ENCODE peak calls at places on chromosomes 11 and 22, in ten cellular contexts. Z is H1, V is breast epithelium, E is stomach, Y is GM12878, H is GM23338, Q is endothelial cell of umbilical vein, C is HCT116, F is suprapubic skin, U is K562. A is an unnamed sample.

GRCh38 chr11:288328-289144 is at the start of gene PGGHG:
- DNase-seq in Q (no peak), H (no peak), V (no peak), Z (no peak), F (peak), C (no peak), U (no peak), E (peak), Y (no peak), A (no peak)

GRCh38 chr11:60143768-60144167 is 39.1 kb downstream of the MS4A6A start:
- DNase-seq in H (no peak), E (no peak), Q (no peak), C (no peak), Y (no peak), U (no peak), V (no peak), Z (no peak), F (no peak), A (no peak)

GRCh38 chr11:117453886-117454563 is 126.4 kb downstream of the CEP164 start:
- DNase-seq in Q (no peak), U (no peak), Y (no peak), C (no peak), E (no peak), F (no peak), V (no peak), H (no peak), Z (no peak), A (no peak)

GRCh38 chr11:862028-862703 is 19.5 kb downstream of the TSPAN4 start:
- DNase-seq in F (no peak), V (no peak), E (peak), H (peak), U (peak), Y (no peak), Q (no peak), C (no peak), Z (no peak), A (no peak)

GRCh38 chr22:36772451-36772850 is 3.5 kb downstream of the IFT27 start:
- DNase-seq in Z (no peak), E (no peak), Y (no peak), Q (no peak), F (peak), V (no peak), C (no peak), H (no peak), U (no peak), A (no peak)

GRCh38 chr11:1931326-1931725 is 11.8 kb downstream of the TNNT3 start:
- DNase-seq in C (no peak), U (no peak), Y (no peak), V (no peak), F (no peak), Q (no peak), H (no peak), Z (no peak), E (no peak), A (no peak)

GRCh38 chr11:75013051-75013450 is 24.3 kb downstream of the NEU3 start:
- DNase-seq in C (no peak), V (no peak), E (no peak), Q (no peak), Z (no peak), U (peak), F (no peak), H (no peak), Y (no peak), A (no peak)

GRCh38 chr11:116927163-116927772 is 89.8 kb upstream of the APOA1 start:
- DNase-seq in Q (peak), V (no peak), H (no peak), E (no peak), C (no peak), Y (no peak), U (peak), Z (no peak), F (no peak), A (no peak)

GRCh38 chr11:1126935-1127663 is 30.7 kb upstream of the MUC5AC start:
- DNase-seq in U (no peak), V (no peak), Y (no peak), F (no peak), Q (no peak), C (no peak), Z (no peak), E (peak), H (no peak), A (no peak)

GRCh38 chr11:81979444-81979843 is 754.2 kb downstream of the FAM181B start:
- DNase-seq in V (no peak), Z (no peak), Q (no peak), H (no peak), C (no peak), Y (no peak), F (no peak), U (no peak), E (no peak), A (no peak)

GRCh38 chr22:30488121-30488520 is 16.3 kb upstream of the SEC14L3 start:
- DNase-seq in C (no peak), F (no peak), Y (no peak), U (no peak), E (no peak), V (no peak), Q (no peak), Z (no peak), H (peak), A (no peak)

GRCh38 chr11:23143031-23143430 is 282.8 kb upstream of the CCDC179 start:
- DNase-seq in Q (no peak), U (no peak), H (no peak), V (no peak), E (no peak), C (no peak), Y (no peak), Z (no peak), F (no peak), A (no peak)

GRCh38 chr11:6746086-6746618 is 25.6 kb downstream of the OR2AG2 start:
- DNase-seq in C (no peak), Y (peak), Q (peak), Z (no peak), F (no peak), V (no peak), U (no peak), H (no peak), E (peak), A (no peak)

GRCh38 chr11:128610765-128611617 is 23.6 kb upstream of the ETS1 start:
- DNase-seq in E (no peak), Z (no peak), C (no peak), Y (peak), V (no peak), H (no peak), Q (peak), F (no peak), U (no peak), A (no peak)

GRCh38 chr11:68664906-68665305 is 19.4 kb upstream of the GAL start:
- DNase-seq in Q (no peak), Z (no peak), F (peak), Y (no peak), H (no peak), E (no peak), V (no peak), C (no peak), U (no peak), A (no peak)

GRCh38 chr22:23786261-23786710 is 480 bp upstream of the SMARCB1 start:
- DNase-seq in C (no peak), F (no peak), V (no peak), E (no peak), Q (no peak), U (no peak), H (no peak), Z (no peak), Y (no peak), A (no peak)

GRCh38 chr22:28074526-28074925 is 155.5 kb upstream of the PITPNB start:
- DNase-seq in Z (no peak), U (no peak), Y (no peak), C (no peak), V (no peak), Q (no peak), H (no peak), E (no peak), F (no peak), A (no peak)

GRCh38 chr22:25540128-25540790 is 24.2 kb upstream of the GRK3 start:
- DNase-seq in E (no peak), C (no peak), V (no peak), U (no peak), Y (no peak), Z (no peak), H (no peak), F (no peak), Q (no peak), A (no peak)

GRCh38 chr11:68950776-68951175 is 30.0 kb downstream of the MRGPRD start:
- DNase-seq in V (no peak), C (no peak), E (no peak), Q (no peak), F (no peak), H (peak), U (no peak), Z (no peak), Y (no peak), A (no peak)

GRCh38 chr11:12543596-12544415 is 130.4 kb upstream of the TEAD1 start:
- DNase-seq in Z (no peak), E (peak), C (no peak), F (no peak), V (no peak), Q (no peak), U (no peak), H (no peak), Y (no peak), A (no peak)

GRCh38 chr11:19429108-19429760 is 188.5 kb upstream of the E2F8 start:
- DNase-seq in Q (no peak), F (no peak), U (no peak), E (peak), H (no peak), Y (no peak), Z (no peak), V (no peak), C (no peak), A (no peak)

GRCh38 chr22:38267086-38267485 is 5.7 kb downstream of the TMEM184B start:
- DNase-seq in Y (no peak), H (no peak), Q (peak), E (no peak), F (no peak), C (no peak), Z (no peak), V (no peak), U (peak), A (no peak)

GRCh38 chr11:14107071-14107470 is 144.5 kb downstream of the SPON1 start:
- DNase-seq in V (no peak), Y (no peak), C (no peak), U (no peak), E (no peak), F (no peak), Q (no peak), H (no peak), Z (no peak), A (no peak)

GRCh38 chr11:32105871-32106312 is 15.0 kb downstream of the RCN1 start:
- DNase-seq in Z (no peak), E (no peak), U (no peak), Y (peak), H (no peak), Q (no peak), C (no peak), V (no peak), F (no peak), A (no peak)

GRCh38 chr22:30210235-30210831 is 36.2 kb downstream of the LIF start:
- DNase-seq in E (peak), C (peak), F (no peak), Q (no peak), Y (no peak), V (peak), Z (no peak), U (no peak), H (no peak), A (no peak)

GRCh38 chr22:25068701-25069100 is 116.2 kb downstream of the KIAA1671 start:
- DNase-seq in Z (no peak), U (no peak), V (no peak), E (no peak), H (no peak), F (no peak), Y (no peak), C (no peak), Q (no peak), A (no peak)

GRCh38 chr11:1570896-1571759 is 943 bp downstream of the DUSP8 start:
- DNase-seq in F (peak), V (peak), H (peak), C (no peak), Q (no peak), Y (no peak), E (no peak), Z (no peak), U (no peak), A (no peak)

GRCh38 chr11:48538991-48539390 is 50.4 kb downstream of the OR4A47 start:
- DNase-seq in V (no peak), E (no peak), C (no peak), U (no peak), H (no peak), Y (no peak), F (no peak), Q (no peak), Z (no peak), A (no peak)

GRCh38 chr11:57779275-57779674 is 17.7 kb downstream of the CTNND1 start:
- DNase-seq in E (peak), C (no peak), U (no peak), Q (peak), Y (no peak), H (peak), V (peak), Z (no peak), F (no peak), A (no peak)

GRCh38 chr11:20671856-20672546 is 2.6 kb downstream of the NELL1 start:
- DNase-seq in Q (no peak), H (peak), U (peak), E (no peak), C (peak), F (no peak), Y (no peak), Z (no peak), V (no peak), A (no peak)

GRCh38 chr11:13216019-13217006 is 61.3 kb upstream of the BMAL1 start:
- DNase-seq in Q (peak), Z (no peak), V (no peak), F (no peak), C (peak), Y (no peak), E (no peak), U (no peak), H (peak), A (no peak)

GRCh38 chr11:69100454-69101099 is 51.8 kb downstream of the TPCN2 start:
- DNase-seq in F (no peak), V (no peak), E (no peak), Y (no peak), Q (no peak), C (no peak), U (no peak), Z (no peak), H (no peak), A (no peak)

GRCh38 chr22:37182101-37182948 is 5.7 kb downstream of the C1QTNF6 start:
- DNase-seq in Y (no peak), E (no peak), F (peak), H (peak), C (no peak), V (no peak), U (peak), Q (no peak), Z (no peak), A (no peak)

GRCh38 chr11:117815262-117815803 is 9.2 kb downstream of the FXYD2 start:
- DNase-seq in V (no peak), F (no peak), Z (no peak), E (no peak), H (no peak), Q (no peak), Y (peak), U (no peak), C (no peak), A (no peak)

GRCh38 chr11:14973621-14974020 is 1.5 kb upstream of the CALCA start:
- DNase-seq in Z (no peak), E (no peak), F (no peak), Y (no peak), V (no peak), C (no peak), U (no peak), Q (no peak), H (peak), A (no peak)

GRCh38 chr11:96311120-96311568 is 31.9 kb downstream of the MAML2 start:
- DNase-seq in V (no peak), F (no peak), C (no peak), E (no peak), Y (no peak), U (no peak), Q (peak), H (no peak), Z (no peak), A (no peak)

GRCh38 chr11:64892838-64893193 is 14.4 kb upstream of the EHD1 start:
- DNase-seq in Z (no peak), Q (no peak), H (no peak), Y (no peak), E (no peak), V (no peak), U (no peak), F (no peak), C (no peak), A (no peak)
- H3K27ac ChIP-seq in Z (no peak), Q (no peak), H (no peak), Y (no peak), E (peak), V (no peak), U (no peak), F (no peak), C (no peak), A (no peak)

GRCh38 chr11:112795142-112795815 is 165.9 kb upstream of the NCAM1 start:
- DNase-seq in E (peak), F (no peak), V (no peak), H (peak), Y (no peak), Z (peak), U (peak), Q (no peak), C (peak), A (no peak)

GRCh38 chr11:112795896-112796686 is 165.1 kb upstream of the NCAM1 start:
- DNase-seq in E (no peak), Q (no peak), Z (no peak), C (no peak), V (no peak), Y (no peak), U (no peak), H (no peak), F (no peak), A (no peak)

GRCh38 chr11:112797072-112797471 is 164.1 kb upstream of the NCAM1 start:
- DNase-seq in H (peak), E (no peak), V (no peak), Q (no peak), C (no peak), F (no peak), Y (no peak), U (no peak), Z (peak), A (no peak)

GRCh38 chr11:112794321-112794720 is 166.9 kb upstream of the NCAM1 start:
- DNase-seq in C (no peak), Q (no peak), Y (no peak), F (no peak), V (no peak), E (no peak), Z (no peak), H (no peak), U (no peak), A (no peak)

DNA sequence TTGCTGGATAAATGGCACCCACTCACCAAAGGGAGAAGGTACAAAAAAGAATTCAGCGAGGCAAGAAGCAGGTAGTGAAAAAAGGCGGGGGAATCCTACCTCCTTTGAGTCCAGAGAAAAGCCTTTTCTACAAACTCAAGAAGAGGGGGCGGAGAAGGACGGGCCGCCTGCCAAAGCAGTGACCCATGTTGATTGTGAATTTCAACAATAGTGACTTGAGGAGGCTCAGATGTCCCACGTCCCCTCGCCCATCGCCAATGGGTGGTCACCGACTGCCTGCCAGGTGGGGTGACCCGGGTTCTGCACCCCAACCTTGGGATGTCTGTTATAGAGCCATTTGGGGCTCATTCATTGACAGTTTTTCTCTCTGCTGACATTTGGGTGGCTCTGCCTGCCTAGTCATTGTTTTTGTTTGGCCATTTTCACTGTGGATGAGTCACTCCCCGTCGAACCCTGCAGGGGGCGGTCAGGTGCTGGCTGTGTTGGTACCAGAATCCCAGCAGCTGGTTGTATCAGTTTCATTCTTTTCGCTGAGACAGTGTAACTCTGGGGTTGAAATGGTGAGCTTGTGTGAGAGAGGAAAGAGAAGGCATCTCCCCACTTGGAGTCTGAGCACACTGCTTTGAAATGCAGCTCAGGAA is 163.4 kb upstream of the NCAM1 start:
- DNase-seq in Q (no peak), E (peak), Y (no peak), U (peak), Z (peak), C (no peak), F (no peak), V (no peak), H (peak), A (no peak)
- H3K4me3 ChIP-seq in Q (no peak), E (no peak), Y (no peak), U (no peak), Z (no peak), C (no peak), F (no peak), V (no peak), H (no peak), A (no peak)

GRCh38 chr11:25038131-25038530 is 541.3 kb downstream of the LUZP2 start:
- DNase-seq in V (no peak), Y (no peak), Z (no peak), F (no peak), H (no peak), Q (no peak), U (no peak), C (no peak), E (no peak), A (no peak)

GRCh38 chr11:25037431-25037830 is 540.6 kb downstream of the LUZP2 start:
- DNase-seq in C (no peak), F (no peak), Q (no peak), V (no peak), E (no peak), Y (no peak), H (no peak), U (no peak), Z (no peak), A (no peak)

GRCh38 chr11:25039165-25039564 is 542.3 kb downstream of the LUZP2 start:
- DNase-seq in U (no peak), H (no peak), Q (no peak), C (no peak), Y (no peak), V (no peak), E (no peak), Z (no peak), F (no peak), A (no peak)
- TF ChIP-seq POLR2AphosphoS5 in U (no peak), H (no peak), Q (no peak), C (no peak), Y (no peak), V (no peak), E (no peak), Z (no peak), F (no peak), A (no peak)

GRCh38 chr11:112516771-112517170 is 256.1 kb upstream of the PLET1 start:
- DNase-seq in Y (no peak), Q (no peak), H (no peak), U (no peak), E (no peak), F (no peak), Z (no peak), C (no peak), V (no peak), A (no peak)
- H3K27ac ChIP-seq in Y (no peak), Q (no peak), H (no peak), U (no peak), E (no peak), F (no peak), Z (no peak), C (no peak), V (no peak), A (no peak)

A was measured in SK-N-MC.